ENCODE peak calls at places on chromosomes 2 and 18, in six cellular contexts. L is EL; P is A673; B is activated T-cell treated with anti-CD3 and anti-CD28 coated beads for 48 hours; H is astrocyte of the spinal cord; C is stimulated activated CD8-positive, alpha-beta memory T cell treated with anti-CD3 and anti-CD28 coated beads, Interleukin-2, amount 100 ng/mL, for 48 hours. Q is an unnamed sample.

GRCh38 chr2:94960751-94961150 is 64.8 kb upstream of the MAL start:
- DNase-seq in L (no peak), P (no peak), B (no peak), H (no peak), C (no peak), Q (no peak)

GRCh38 chr2:135125940-135126339 is 73.8 kb downstream of the RAB3GAP1 start:
- DNase-seq in L (no peak), P (no peak), B (no peak), H (no peak), C (no peak), Q (no peak)

GRCh38 chr2:10048501-10049171 is 5.3 kb downstream of the KLF11 start:
- DNase-seq in L (peak), P (peak), B (no peak), H (peak), C (no peak), Q (no peak)

GRCh38 chr2:188974184-188974583 is at the start of gene COL3A1:
- DNase-seq in L (peak), P (no peak), B (no peak), H (peak), C (no peak), Q (no peak)

GRCh38 chr2:220006152-220006551 is 378.7 kb downstream of the SLC4A3 start:
- DNase-seq in L (no peak), P (no peak), B (no peak), H (peak), C (no peak), Q (no peak)

GRCh38 chr18:59715966-59716369 is 18.7 kb upstream of the CCBE1 start:
- DNase-seq in L (peak), P (peak), B (no peak), H (peak), C (no peak), Q (no peak)

GRCh38 chr2:118095610-118096009 is 7.3 kb downstream of the INSIG2 start:
- DNase-seq in L (no peak), P (no peak), B (no peak), H (no peak), C (no peak), Q (no peak)

GRCh38 chr2:171703574-171704347 is 16.5 kb downstream of the DYNC1I2 start:
- DNase-seq in L (peak), P (peak), B (no peak), H (peak), C (no peak), Q (no peak)

GRCh38 chr18:10131783-10132381 is 218.1 kb downstream of the VAPA start:
- DNase-seq in L (no peak), P (no peak), B (no peak), H (peak), C (no peak), Q (no peak)

GRCh38 chr2:20052229-20052871 is 922 bp upstream of the LAPTM4A start:
- DNase-seq in L (peak), P (peak), B (no peak), H (no peak), C (no peak), Q (no peak)

GRCh38 chr2:85584857-85585780 is 888 bp downstream of the VAMP5 start:
- DNase-seq in L (peak), P (no peak), B (peak), H (peak), C (no peak), Q (no peak)

GRCh38 chr18:38698108-38698507 is 1132.5 kb upstream of the CELF4 start:
- DNase-seq in L (no peak), P (no peak), B (no peak), H (no peak), C (no peak), Q (no peak)

GRCh38 chr18:13436596-13436995 is 218.0 kb downstream of the LDLRAD4 start:
- DNase-seq in L (no peak), P (no peak), B (no peak), H (no peak), C (no peak), Q (no peak)

GRCh38 chr2:176104338-176105077 is 2.6 kb upstream of the HOXD11 start:
- DNase-seq in L (peak), P (peak), B (no peak), H (no peak), C (no peak), Q (no peak)

GRCh38 chr2:109615637-109616144 is 1.5 kb downstream of the SOWAHC start:
- DNase-seq in L (no peak), P (no peak), B (no peak), H (no peak), C (no peak), Q (no peak)

GRCh38 chr2:123456416-123456815 is 568.7 kb upstream of the CNTNAP5 start:
- DNase-seq in L (no peak), P (no peak), B (no peak), H (no peak), C (no peak), Q (no peak)

GRCh38 chr18:77088977-77089795 is 43.4 kb downstream of the MBP start:
- DNase-seq in L (no peak), P (no peak), B (no peak), H (no peak), C (no peak), Q (no peak)

Q was measured in activated CD8-positive, alpha-beta memory T cell treated with anti-CD3 and anti-CD28 coated beads for 48 hours.